ENCODE peak calls at places on chromosome 20, in nine cellular contexts. One of them, this sample, is unnamed. For H3K4me1 and H3K27me3, the result is how much of the 10 kb centered on the place peaks cover.

GRCh38 chr20:2446845-2447244 is 23.7 kb downstream of the SNRPB start:
- DNase-seq in neural progenitor cell: peak
- DNase-seq in pancreas: no peak
- DNase-seq in HCT116: no peak
- DNase-seq in lower lobe of right lung: no peak
- DNase-seq in CD8-positive, alpha-beta T cell: no peak
- DNase-seq in Caco-2: no peak
- DNase-seq in IMR-90: no peak
- DNase-seq in aorta: no peak
- DNase-seq in this sample: peak

GRCh38 chr20:14582855-14583254 is 245.4 kb upstream of the FLRT3 start:
- DNase-seq in neural progenitor cell: no peak
- DNase-seq in pancreas: no peak
- DNase-seq in HCT116: no peak
- DNase-seq in lower lobe of right lung: no peak
- DNase-seq in CD8-positive, alpha-beta T cell: no peak
- DNase-seq in Caco-2: no peak
- DNase-seq in IMR-90: no peak
- DNase-seq in aorta: no peak
- DNase-seq in this sample: no peak

GRCh38 chr20:21323640-21324039 is 20.5 kb downstream of the XRN2 start:
- DNase-seq in neural progenitor cell: no peak
- DNase-seq in pancreas: no peak
- DNase-seq in HCT116: peak
- DNase-seq in lower lobe of right lung: no peak
- DNase-seq in CD8-positive, alpha-beta T cell: no peak
- DNase-seq in Caco-2: no peak
- DNase-seq in IMR-90: peak
- DNase-seq in aorta: no peak
- DNase-seq in this sample: peak

GRCh38 chr20:19934792-19935491 is 82.2 kb upstream of the NAA20 start:
- DNase-seq in neural progenitor cell: no peak
- DNase-seq in pancreas: no peak
- DNase-seq in HCT116: no peak
- DNase-seq in lower lobe of right lung: peak
- DNase-seq in CD8-positive, alpha-beta T cell: no peak
- DNase-seq in Caco-2: no peak
- DNase-seq in IMR-90: no peak
- DNase-seq in aorta: no peak
- DNase-seq in this sample: peak

GRCh38 chr20:33442136-33443005 is 1.2 kb downstream of the SNTA1 start:
- DNase-seq in neural progenitor cell: no peak
- DNase-seq in pancreas: peak
- DNase-seq in HCT116: no peak
- DNase-seq in lower lobe of right lung: no peak
- DNase-seq in CD8-positive, alpha-beta T cell: no peak
- DNase-seq in Caco-2: peak
- DNase-seq in IMR-90: no peak
- DNase-seq in aorta: no peak
- DNase-seq in this sample: no peak

GRCh38 chr20:10828221-10828620 is 154.4 kb upstream of the JAG1 start:
- DNase-seq in neural progenitor cell: no peak
- DNase-seq in pancreas: no peak
- DNase-seq in HCT116: no peak
- DNase-seq in lower lobe of right lung: no peak
- DNase-seq in CD8-positive, alpha-beta T cell: no peak
- DNase-seq in Caco-2: no peak
- DNase-seq in IMR-90: no peak
- DNase-seq in aorta: no peak
- DNase-seq in this sample: no peak

GRCh38 chr20:20713244-20713765 is 861 bp upstream of the RALGAPA2 start:
- DNase-seq in neural progenitor cell: no peak
- DNase-seq in pancreas: peak
- DNase-seq in HCT116: no peak
- DNase-seq in lower lobe of right lung: peak
- DNase-seq in CD8-positive, alpha-beta T cell: no peak
- DNase-seq in Caco-2: peak
- DNase-seq in IMR-90: no peak
- DNase-seq in aorta: peak
- DNase-seq in this sample: no peak

GRCh38 chr20:4136078-4136966 is 121.0 kb upstream of the RNF24 start:
- DNase-seq in neural progenitor cell: no peak
- DNase-seq in pancreas: no peak
- DNase-seq in HCT116: no peak
- DNase-seq in lower lobe of right lung: no peak
- DNase-seq in CD8-positive, alpha-beta T cell: no peak
- DNase-seq in Caco-2: no peak
- DNase-seq in IMR-90: peak
- DNase-seq in aorta: no peak
- DNase-seq in this sample: no peak

GRCh38 chr20:10111144-10111771 is 76.5 kb downstream of the ANKEF1 start:
- DNase-seq in neural progenitor cell: no peak
- DNase-seq in pancreas: peak
- DNase-seq in HCT116: no peak
- DNase-seq in lower lobe of right lung: no peak
- DNase-seq in CD8-positive, alpha-beta T cell: no peak
- DNase-seq in Caco-2: no peak
- DNase-seq in IMR-90: no peak
- DNase-seq in aorta: no peak
- DNase-seq in this sample: no peak

GRCh38 chr20:39878321-39878720 is 810.7 kb downstream of the MAFB start:
- DNase-seq in neural progenitor cell: no peak
- DNase-seq in pancreas: no peak
- DNase-seq in HCT116: no peak
- DNase-seq in lower lobe of right lung: no peak
- DNase-seq in CD8-positive, alpha-beta T cell: no peak
- DNase-seq in Caco-2: no peak
- DNase-seq in IMR-90: no peak
- DNase-seq in aorta: no peak
- DNase-seq in this sample: no peak

GRCh38 chr20:8571660-8572059 is 439.6 kb downstream of the PLCB1 start:
- DNase-seq in neural progenitor cell: no peak
- DNase-seq in pancreas: no peak
- DNase-seq in HCT116: no peak
- DNase-seq in lower lobe of right lung: no peak
- DNase-seq in CD8-positive, alpha-beta T cell: no peak
- DNase-seq in Caco-2: no peak
- DNase-seq in IMR-90: no peak
- DNase-seq in aorta: no peak
- DNase-seq in this sample: no peak

GRCh38 chr20:44894959-44895358 is 9.5 kb downstream of the YWHAB start:
- DNase-seq in neural progenitor cell: no peak
- DNase-seq in pancreas: no peak
- DNase-seq in HCT116: no peak
- DNase-seq in lower lobe of right lung: no peak
- DNase-seq in CD8-positive, alpha-beta T cell: no peak
- DNase-seq in Caco-2: no peak
- DNase-seq in IMR-90: no peak
- DNase-seq in aorta: no peak
- DNase-seq in this sample: no peak

GRCh38 chr20:44887466-44887865 is 2.0 kb downstream of the YWHAB start:
- DNase-seq in neural progenitor cell: no peak
- DNase-seq in pancreas: no peak
- DNase-seq in HCT116: no peak
- DNase-seq in lower lobe of right lung: no peak
- DNase-seq in CD8-positive, alpha-beta T cell: no peak
- DNase-seq in Caco-2: no peak
- DNase-seq in IMR-90: no peak
- DNase-seq in aorta: no peak
- DNase-seq in this sample: no peak

GRCh38 chr20:44888226-44889103 is 3.0 kb downstream of the YWHAB start:
- DNase-seq in neural progenitor cell: no peak
- DNase-seq in pancreas: no peak
- DNase-seq in HCT116: no peak
- DNase-seq in lower lobe of right lung: no peak
- DNase-seq in CD8-positive, alpha-beta T cell: no peak
- DNase-seq in Caco-2: peak
- DNase-seq in IMR-90: no peak
- DNase-seq in aorta: no peak
- DNase-seq in this sample: no peak

GRCh38 chr20:44896583-44896982 is 11.1 kb downstream of the YWHAB start:
- DNase-seq in neural progenitor cell: no peak
- DNase-seq in pancreas: no peak
- DNase-seq in HCT116: no peak
- DNase-seq in lower lobe of right lung: no peak
- DNase-seq in CD8-positive, alpha-beta T cell: no peak
- DNase-seq in Caco-2: no peak
- DNase-seq in IMR-90: peak
- DNase-seq in aorta: no peak
- DNase-seq in this sample: no peak

GRCh38 chr20:44891826-44892225 is 6.3 kb downstream of the YWHAB start:
- DNase-seq in neural progenitor cell: no peak
- DNase-seq in pancreas: no peak
- DNase-seq in HCT116: no peak
- DNase-seq in lower lobe of right lung: no peak
- DNase-seq in CD8-positive, alpha-beta T cell: no peak
- DNase-seq in Caco-2: no peak
- DNase-seq in IMR-90: no peak
- DNase-seq in aorta: no peak
- DNase-seq in this sample: no peak
- H3K4me1 ChIP-seq in neural progenitor cell: under half
- H3K4me1 ChIP-seq in pancreas: under half
- H3K4me1 ChIP-seq in HCT116: under half
- H3K4me1 ChIP-seq in lower lobe of right lung: half or more
- H3K4me1 ChIP-seq in CD8-positive, alpha-beta T cell: half or more
- H3K4me1 ChIP-seq in Caco-2: under half
- H3K4me1 ChIP-seq in IMR-90: under half
- H3K4me1 ChIP-seq in aorta: under half
- H3K4me1 ChIP-seq in this sample: under half

GRCh38 chr20:63029358-63030121 is 22.8 kb upstream of the BHLHE23 start:
- DNase-seq in neural progenitor cell: peak
- DNase-seq in pancreas: peak
- DNase-seq in HCT116: no peak
- DNase-seq in lower lobe of right lung: peak
- DNase-seq in CD8-positive, alpha-beta T cell: no peak
- DNase-seq in Caco-2: no peak
- DNase-seq in IMR-90: no peak
- DNase-seq in aorta: peak
- DNase-seq in this sample: no peak

GRCh38 chr20:63032861-63033634 is 26.3 kb upstream of the BHLHE23 start:
- DNase-seq in neural progenitor cell: peak
- DNase-seq in pancreas: no peak
- DNase-seq in HCT116: no peak
- DNase-seq in lower lobe of right lung: peak
- DNase-seq in CD8-positive, alpha-beta T cell: no peak
- DNase-seq in Caco-2: no peak
- DNase-seq in IMR-90: no peak
- DNase-seq in aorta: peak
- DNase-seq in this sample: peak

GRCh38 chr20:63033635-63034510 is 27.1 kb upstream of the BHLHE23 start:
- DNase-seq in neural progenitor cell: no peak
- DNase-seq in pancreas: no peak
- DNase-seq in HCT116: no peak
- DNase-seq in lower lobe of right lung: no peak
- DNase-seq in CD8-positive, alpha-beta T cell: no peak
- DNase-seq in Caco-2: no peak
- DNase-seq in IMR-90: no peak
- DNase-seq in aorta: peak
- DNase-seq in this sample: no peak

GRCh38 chr20:63031251-63032014 is 24.7 kb upstream of the BHLHE23 start:
- DNase-seq in neural progenitor cell: no peak
- DNase-seq in pancreas: peak
- DNase-seq in HCT116: no peak
- DNase-seq in lower lobe of right lung: peak
- DNase-seq in CD8-positive, alpha-beta T cell: no peak
- DNase-seq in Caco-2: no peak
- DNase-seq in IMR-90: no peak
- DNase-seq in aorta: peak
- DNase-seq in this sample: no peak

GRCh38 chr20:63032026-63032800 is 25.4 kb upstream of the BHLHE23 start:
- DNase-seq in neural progenitor cell: no peak
- DNase-seq in pancreas: no peak
- DNase-seq in HCT116: no peak
- DNase-seq in lower lobe of right lung: peak
- DNase-seq in CD8-positive, alpha-beta T cell: no peak
- DNase-seq in Caco-2: no peak
- DNase-seq in IMR-90: no peak
- DNase-seq in aorta: peak
- DNase-seq in this sample: no peak
- H3K27me3 ChIP-seq in neural progenitor cell: half or more
- H3K27me3 ChIP-seq in pancreas: under half
- H3K27me3 ChIP-seq in HCT116: under half
- H3K27me3 ChIP-seq in lower lobe of right lung: half or more
- H3K27me3 ChIP-seq in CD8-positive, alpha-beta T cell: under half
- H3K27me3 ChIP-seq in Caco-2: under half
- H3K27me3 ChIP-seq in IMR-90: half or more
- H3K27me3 ChIP-seq in aorta: under half
- H3K27me3 ChIP-seq in this sample: under half

DNA sequence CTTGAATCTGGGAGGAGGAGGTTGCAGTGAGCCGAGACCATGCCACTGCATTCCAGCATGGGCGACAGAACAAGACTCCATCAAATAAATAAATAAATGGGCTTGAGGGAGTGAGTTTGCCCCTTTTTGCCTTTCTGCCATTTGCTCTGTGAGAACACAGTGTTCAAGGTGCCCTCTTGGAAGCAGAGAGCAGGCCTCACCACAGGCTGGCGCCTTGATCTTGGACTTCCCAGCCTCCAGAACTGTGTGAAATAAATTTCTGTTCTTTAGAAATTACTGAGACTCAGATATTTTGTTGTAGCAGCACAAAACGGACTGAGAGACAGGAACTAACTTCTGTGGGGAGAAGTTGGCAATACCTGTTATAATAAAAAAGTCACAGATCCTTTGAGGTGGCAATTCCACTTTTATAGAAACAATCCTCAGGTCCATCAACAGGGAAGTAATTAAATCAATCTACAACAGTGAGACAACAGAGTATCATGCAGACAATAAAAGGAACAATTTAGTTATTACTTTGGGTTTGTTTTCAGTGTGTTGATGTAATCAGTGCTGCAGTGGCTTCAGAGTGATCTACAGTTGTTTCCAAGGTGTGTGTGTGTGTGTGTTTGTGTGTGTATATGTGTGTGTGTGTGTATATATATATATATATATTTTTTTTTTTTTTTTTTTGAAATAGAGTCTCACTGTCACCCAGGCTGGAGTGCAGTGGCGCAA is 24.5 kb downstream of the PKIG start:
- DNase-seq in neural progenitor cell: no peak
- DNase-seq in pancreas: no peak
- DNase-seq in HCT116: no peak
- DNase-seq in lower lobe of right lung: no peak
- DNase-seq in CD8-positive, alpha-beta T cell: no peak
- DNase-seq in Caco-2: no peak
- DNase-seq in IMR-90: no peak
- DNase-seq in aorta: no peak
- DNase-seq in this sample: no peak
- H3K4me1 ChIP-seq in neural progenitor cell: under half
- H3K4me1 ChIP-seq in pancreas: under half
- H3K4me1 ChIP-seq in HCT116: under half
- H3K4me1 ChIP-seq in lower lobe of right lung: under half
- H3K4me1 ChIP-seq in CD8-positive, alpha-beta T cell: under half
- H3K4me1 ChIP-seq in Caco-2: under half
- H3K4me1 ChIP-seq in IMR-90: under half
- H3K4me1 ChIP-seq in aorta: under half
- H3K4me1 ChIP-seq in this sample: under half

GRCh38 chr20:51189814-51190782 is 167.2 kb upstream of the KCNG1 start:
- DNase-seq in neural progenitor cell: no peak
- DNase-seq in pancreas: no peak
- DNase-seq in HCT116: no peak
- DNase-seq in lower lobe of right lung: no peak
- DNase-seq in CD8-positive, alpha-beta T cell: no peak
- DNase-seq in Caco-2: no peak
- DNase-seq in IMR-90: no peak
- DNase-seq in aorta: no peak
- DNase-seq in this sample: no peak
- H3K27me3 ChIP-seq in neural progenitor cell: under half
- H3K27me3 ChIP-seq in pancreas: under half
- H3K27me3 ChIP-seq in HCT116: under half
- H3K27me3 ChIP-seq in lower lobe of right lung: under half
- H3K27me3 ChIP-seq in CD8-positive, alpha-beta T cell: under half
- H3K27me3 ChIP-seq in Caco-2: under half
- H3K27me3 ChIP-seq in IMR-90: under half
- H3K27me3 ChIP-seq in aorta: under half
- H3K27me3 ChIP-seq in this sample: under half

This sample was measured in HAP-1.